ENCODE peak calls at places on chromosomes 16 and 17, in eight cellular contexts. Z, S, Y, R, C, Q, K and A are unnamed samples.

GRCh38 chr17:27538156-27538955 is 82.1 kb downstream of the KSR1 start:
- DNase-seq in K (no peak), C (no peak), R (no peak), Z (no peak), Y (no peak), S (no peak), Q (no peak), A (no peak)

GRCh38 chr17:55168970-55169687 is 95.6 kb upstream of the HLF start:
- DNase-seq in Y (no peak), R (no peak), C (no peak), Q (no peak), Z (no peak), S (no peak), K (no peak), A (no peak)

GRCh38 chr16:2585651-2586081 is 47.8 kb downstream of the PDPK1 start:
- DNase-seq in Q (no peak), Z (peak; percentile 20), K (no peak), Y (no peak), C (no peak), S (no peak), R (no peak), A (no peak)

GRCh38 chr17:43211123-43211479 is 574 bp upstream of the TMEM106A start:
- DNase-seq in Z (no peak), Y (no peak), C (no peak), Q (no peak), K (no peak), S (no peak), R (no peak), A (no peak)

GRCh38 chr17:292531-293382 is 59.9 kb downstream of the RPH3AL start:
- DNase-seq in Y (no peak), Q (peak; percentile 2), C (no peak), R (no peak), S (no peak), Z (no peak), K (no peak), A (no peak)

GRCh38 chr16:1019234-1019933 is 37.8 kb downstream of the SOX8 start:
- DNase-seq in Q (peak; percentile 35), K (peak; percentile 85), Y (peak; percentile 29), S (no peak), Z (no peak), R (no peak), C (no peak), A (peak; percentile 69)

GRCh38 chr16:19294156-19294649 is 8.7 kb downstream of the CLEC19A start:
- DNase-seq in K (no peak), Z (no peak), R (no peak), S (no peak), C (peak; percentile 37), Q (peak; percentile 14), Y (no peak), A (no peak)

GRCh38 chr16:78122774-78123315 is 23.4 kb downstream of the WWOX start:
- DNase-seq in K (peak; percentile 56), Z (no peak), Q (no peak), R (no peak), C (no peak), S (peak; percentile 59), Y (peak; percentile 76), A (peak; percentile 60)

GRCh38 chr16:57689772-57690558 is 4.6 kb upstream of the DRC7 start:
- DNase-seq in Q (no peak), S (no peak), Y (no peak), Z (no peak), K (no peak), R (no peak), C (no peak), A (no peak)

GRCh38 chr16:69107311-69107962 is 2.0 kb downstream of the HAS3 start:
- DNase-seq in C (peak; percentile 72), S (no peak), Y (no peak), R (peak; percentile 59), Z (peak; percentile 47), Q (no peak), K (peak; percentile 46), A (no peak)

GRCh38 chr16:35687781-35688180 is 2228.4 kb downstream of the TP53TG3F start:
- DNase-seq in K (no peak), S (no peak), R (no peak), C (no peak), Z (no peak), Y (no peak), Q (no peak), A (no peak)

GRCh38 chr17:81646869-81647600 is 9.3 kb downstream of the PDE6G start:
- DNase-seq in Z (peak; percentile 49), Q (no peak), R (no peak), K (peak; percentile 49), S (no peak), Y (no peak), C (no peak), A (no peak)

GRCh38 chr16:5560084-5560483 is 462.5 kb upstream of the EEF2KMT start:
- DNase-seq in K (no peak), R (no peak), Z (no peak), C (no peak), S (no peak), Y (no peak), Q (no peak), A (no peak)

GRCh38 chr17:45342871-45343526 is 26.2 kb upstream of the MAP3K14 start:
- DNase-seq in Q (no peak), C (peak; percentile 1), R (no peak), K (no peak), Z (peak; percentile 32), S (no peak), Y (no peak), A (no peak)

GRCh38 chr17:45339646-45340605 is 23.1 kb upstream of the MAP3K14 start:
- DNase-seq in Y (no peak), Q (no peak), C (no peak), S (no peak), R (no peak), Z (peak; percentile 23), K (no peak), A (no peak)

GRCh38 chr17:45341389-45342158 is 24.8 kb upstream of the MAP3K14 start:
- DNase-seq in Y (peak; percentile 90), R (peak; percentile 85), Z (peak; percentile 98), S (peak; percentile 65), K (peak; percentile 62), C (peak; percentile 7), Q (peak; percentile 47), A (peak; percentile 93)

GRCh38 chr17:45345246-45345553 is 28.4 kb upstream of the MAP3K14 start:
- DNase-seq in Z (peak; percentile 15), Q (no peak), R (no peak), S (no peak), Y (no peak), C (peak; percentile 4), K (no peak), A (no peak)

DNA sequence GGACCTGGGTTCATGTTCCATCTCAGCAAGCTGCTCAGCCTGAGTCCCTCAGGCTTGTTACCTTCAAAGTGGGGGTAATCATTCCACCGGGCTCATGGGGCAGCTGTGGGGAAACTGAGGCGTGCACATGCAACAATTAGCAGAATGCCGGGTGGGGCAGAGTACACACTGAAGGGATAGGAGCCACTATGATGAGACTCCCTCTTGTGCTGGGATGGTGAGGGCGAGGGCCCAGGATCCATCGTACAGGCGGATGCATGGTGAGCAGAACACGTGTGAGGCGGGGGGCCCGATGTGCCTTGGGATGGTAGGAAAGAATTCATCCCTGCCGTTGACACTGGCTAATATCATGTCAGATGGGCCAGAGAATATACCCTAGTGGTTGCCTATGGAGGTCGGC is 25.5 kb upstream of the MAP3K14 start:
- DNase-seq in Y (no peak), R (no peak), Z (no peak), S (no peak), K (no peak), C (peak; percentile 4), Q (no peak), A (no peak)
- TF ChIP-seq CTCF in Y (no peak), R (no peak), Z (no peak), S (no peak), K (no peak), C (no peak), Q (no peak), A (no peak)

GRCh38 chr17:52297230-52298010 is 138.9 kb upstream of the CA10 start:
- DNase-seq in R (no peak), K (peak; percentile 26), S (peak; percentile 26), Y (no peak), Z (no peak), C (no peak), Q (no peak), A (no peak)
- TF ChIP-seq CTCF in R (no peak), K (peak; percentile 20), S (peak; percentile 44), Y (no peak), Z (peak; percentile 48), C (no peak), Q (no peak), A (no peak)

GRCh38 chr17:17951524-17951923 is 20.7 kb downstream of the TOM1L2 start:
- DNase-seq in Q (no peak), S (no peak), C (no peak), K (no peak), R (no peak), Z (no peak), Y (no peak), A (no peak)

GRCh38 chr17:17947966-17948365 is 24.2 kb downstream of the TOM1L2 start:
- DNase-seq in Y (no peak), R (no peak), S (no peak), C (no peak), Q (no peak), K (no peak), Z (no peak), A (peak; percentile 25)

GRCh38 chr17:17950347-17950746 is 21.9 kb downstream of the TOM1L2 start:
- DNase-seq in Z (no peak), C (no peak), Y (no peak), Q (no peak), K (no peak), R (no peak), S (no peak), A (no peak)

GRCh38 chr17:17952691-17953090 is 19.5 kb downstream of the TOM1L2 start:
- DNase-seq in C (no peak), R (no peak), Z (peak; percentile 55), S (no peak), Y (no peak), Q (no peak), K (no peak), A (no peak)

GRCh38 chr17:17950806-17951205 is 21.4 kb downstream of the TOM1L2 start:
- DNase-seq in C (no peak), Q (no peak), Y (no peak), S (peak; percentile 56), R (no peak), Z (peak; percentile 67), K (no peak), A (no peak)
- TF ChIP-seq CTCF in C (no peak), Q (no peak), Y (peak; percentile 37), S (peak; percentile 72), R (peak; percentile 8), Z (peak; percentile 66), K (peak; percentile 43), A (peak; percentile 53)

DNA sequence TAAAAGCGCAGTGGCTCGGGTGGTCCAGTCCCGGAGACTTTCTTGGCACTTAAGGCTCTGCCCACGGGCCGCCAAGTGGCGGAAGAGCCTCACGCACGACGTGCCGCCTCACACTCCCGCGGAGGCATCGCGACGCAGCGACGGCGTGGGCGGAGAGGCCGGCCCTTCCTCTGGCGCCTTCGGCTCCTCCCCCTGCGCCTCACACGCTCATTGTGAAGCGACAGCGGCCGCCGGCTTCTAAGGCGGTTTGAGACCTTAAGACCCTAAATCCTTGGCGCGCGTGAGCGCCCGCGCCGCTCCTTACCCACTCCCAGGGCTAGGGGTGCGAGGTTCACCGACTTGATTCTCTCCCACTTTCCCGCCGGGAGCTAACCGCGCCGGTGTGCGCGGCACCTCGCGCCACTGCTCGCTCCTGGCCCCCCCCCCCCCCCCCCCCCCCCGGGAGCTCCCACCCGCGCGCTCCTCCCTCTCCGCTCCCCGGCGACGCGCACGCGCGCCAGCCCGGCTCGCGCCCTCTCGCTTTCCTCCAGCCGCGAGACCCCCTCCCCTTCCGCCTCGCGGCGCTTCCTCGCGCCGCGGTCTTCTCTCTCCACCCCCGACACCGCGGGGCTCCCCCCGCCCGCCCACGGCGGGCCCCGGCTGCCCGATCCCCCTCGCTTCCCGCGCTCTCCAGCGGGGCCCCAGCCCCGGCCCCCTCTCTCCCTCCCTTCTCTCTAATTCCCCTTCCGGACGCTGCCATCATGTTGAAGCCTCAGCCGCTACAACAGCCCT is at the start of gene ATXN2L:
- DNase-seq in Q (peak; percentile 93), Y (peak; percentile 98), Z (peak; percentile 86), K (peak; percentile 93), S (peak; percentile 90), C (peak; percentile 95), R (peak; percentile 87), A (peak; percentile 92)
- TF ChIP-seq CTCF in Q (no peak), Y (no peak), Z (no peak), K (no peak), S (peak; percentile 6), C (peak; percentile 74), R (no peak), A (peak; percentile 63)